ENCODE peak calls at places on chromosome 5, in four cellular contexts. Y is sigmoid colon, C is AG10803, O is body of pancreas. S is an unnamed sample.
A peak's percentile ranks its signal among the peaks of the same experiment; 100 is the strongest.

GRCh38 chr5:38190111-38190510 is 68.2 kb upstream of the EGFLAM start:
- DNase-seq in Y (no peak), C (no peak), O (no peak), S (no peak)

GRCh38 chr5:73112359-73112758 is 8.0 kb upstream of the TMEM171 start:
- DNase-seq in C (no peak), O (no peak), Y (no peak), S (no peak)

GRCh38 chr5:154714271-154714986 is 40.7 kb upstream of the LARP1 start:
- DNase-seq in C (peak; percentile 44), O (peak; percentile 31), Y (no peak), S (peak; percentile 45)

GRCh38 chr5:175847503-175847902 is 23.9 kb upstream of the CPLX2 start:
- DNase-seq in Y (no peak), C (no peak), O (no peak), S (no peak)

GRCh38 chr5:169161022-169161680 is 139.8 kb downstream of the SLIT3 start:
- DNase-seq in O (peak; percentile 65), Y (peak; percentile 82), C (peak; percentile 99), S (peak; percentile 98)

GRCh38 chr5:132205385-132206125 is 22.1 kb downstream of the P4HA2 start:
- DNase-seq in Y (no peak), C (peak; percentile 41), O (peak; percentile 41), S (peak; percentile 37)

GRCh38 chr5:24367211-24367610 is 277.6 kb downstream of the CDH10 start:
- DNase-seq in C (no peak), O (no peak), Y (no peak), S (no peak)

GRCh38 chr5:62547929-62548678 is 30.5 kb upstream of the LRRC70 start:
- DNase-seq in O (no peak), Y (no peak), C (no peak), S (no peak)

GRCh38 chr5:107388111-107388861 is 282.5 kb downstream of the EFNA5 start:
- DNase-seq in C (peak; percentile 99), Y (no peak), O (no peak), S (peak; percentile 90)

GRCh38 chr5:173329370-173330150 is 1.3 kb upstream of the STC2 start:
- DNase-seq in Y (no peak), C (peak; percentile 54), O (peak; percentile 57), S (no peak)

GRCh38 chr5:2167671-2168070 is 284.9 kb upstream of the IRX4 start:
- DNase-seq in O (no peak), C (no peak), Y (no peak), S (no peak)

GRCh38 chr5:92527311-92528078 is 1053.5 kb downstream of the NR2F1-AS1 start:
- DNase-seq in Y (no peak), O (no peak), C (peak; percentile 52), S (no peak)

GRCh38 chr5:59798862-59799667 is 94.5 kb downstream of the PDE4D start:
- DNase-seq in O (no peak), C (peak; percentile 29), Y (no peak), S (no peak)

GRCh38 chr5:135147294-135148090 is 113.5 kb upstream of the PITX1 start:
- DNase-seq in Y (no peak), C (no peak), O (no peak), S (no peak)

GRCh38 chr5:123717139-123717538 is 205.2 kb downstream of the CSNK1G3 start:
- DNase-seq in Y (no peak), C (peak; percentile 85), O (no peak), S (peak; percentile 84)

GRCh38 chr5:100904259-100904822 is 1.3 kb upstream of the ST8SIA4 start:
- DNase-seq in Y (peak; percentile 63), C (no peak), O (no peak), S (no peak)

GRCh38 chr5:43711496-43711895 is 108.5 kb downstream of the NNT start:
- DNase-seq in Y (no peak), C (peak; percentile 42), O (no peak), S (peak; percentile 52)

GRCh38 chr5:83742089-83742488 is 21.4 kb upstream of the HAPLN1 start:
- DNase-seq in O (no peak), Y (no peak), C (no peak), S (no peak)

GRCh38 chr5:67089200-67089725 is 107.3 kb downstream of the CD180 start:
- DNase-seq in Y (no peak), C (peak; percentile 36), O (no peak), S (peak; percentile 22)

GRCh38 chr5:112779531-112779930 is 41.8 kb downstream of the APC start:
- DNase-seq in Y (no peak), O (no peak), C (peak; percentile 88), S (peak; percentile 88)

GRCh38 chr5:107100121-107100520 is 570.6 kb downstream of the EFNA5 start:
- DNase-seq in C (no peak), O (no peak), Y (no peak), S (no peak)

GRCh38 chr5:112691341-112691685 is 46.4 kb upstream of the APC start:
- DNase-seq in C (no peak), Y (no peak), O (no peak), S (peak; percentile 18)

GRCh38 chr5:177312649-177313181 is 1.0 kb upstream of the MXD3 start:
- DNase-seq in C (no peak), Y (peak; percentile 56), O (peak; percentile 11), S (no peak)

GRCh38 chr5:80569086-80569960 is 757 bp downstream of the ANKRD34B start:
- DNase-seq in Y (no peak), C (no peak), O (no peak), S (no peak)

GRCh38 chr5:132504746-132505145 is 14.2 kb upstream of the IRF1 start:
- DNase-seq in Y (no peak), O (no peak), C (no peak), S (no peak)

GRCh38 chr5:61641748-61642565 is 309.9 kb downstream of the ZSWIM6 start:
- DNase-seq in O (no peak), Y (no peak), C (peak; percentile 23), S (peak; percentile 28)

GRCh38 chr5:169795311-169795710 is 158.2 kb downstream of the DOCK2 start:
- DNase-seq in Y (no peak), C (no peak), O (no peak), S (no peak)

GRCh38 chr5:150616506-150616905 is 24.0 kb upstream of the SYNPO start:
- DNase-seq in C (no peak), O (no peak), Y (no peak), S (no peak)

GRCh38 chr5:37495668-37496067 is 116.5 kb downstream of the WDR70 start:
- DNase-seq in O (no peak), Y (no peak), C (peak; percentile 87), S (peak; percentile 37)

GRCh38 chr5:166123698-166124097 is 2167.7 kb upstream of the WWC1 start:
- DNase-seq in O (no peak), Y (no peak), C (no peak), S (no peak)

GRCh38 chr5:179438041-179438441 is 92.8 kb upstream of the ADAMTS2 start:
- DNase-seq in O (peak; percentile 33), C (no peak), Y (no peak), S (no peak)

GRCh38 chr5:171386006-171386671 is 1.5 kb upstream of the NPM1 start:
- DNase-seq in C (no peak), O (no peak), Y (no peak), S (no peak)

GRCh38 chr5:87435144-87435694 is 22.5 kb upstream of the CCNH start:
- DNase-seq in C (no peak), O (no peak), Y (no peak), S (no peak)

GRCh38 chr5:9523090-9523813 is 22.6 kb downstream of the SEMA5A start:
- DNase-seq in C (no peak), O (no peak), Y (no peak), S (peak; percentile 36)

GRCh38 chr5:19855031-19855430 is 133.0 kb downstream of the CDH18 start:
- DNase-seq in C (no peak), O (no peak), Y (no peak), S (peak; percentile 28)

GRCh38 chr5:66987949-66988838 is 208.4 kb downstream of the CD180 start:
- DNase-seq in C (peak; percentile 29), O (no peak), Y (no peak), S (peak; percentile 51)

DNA sequence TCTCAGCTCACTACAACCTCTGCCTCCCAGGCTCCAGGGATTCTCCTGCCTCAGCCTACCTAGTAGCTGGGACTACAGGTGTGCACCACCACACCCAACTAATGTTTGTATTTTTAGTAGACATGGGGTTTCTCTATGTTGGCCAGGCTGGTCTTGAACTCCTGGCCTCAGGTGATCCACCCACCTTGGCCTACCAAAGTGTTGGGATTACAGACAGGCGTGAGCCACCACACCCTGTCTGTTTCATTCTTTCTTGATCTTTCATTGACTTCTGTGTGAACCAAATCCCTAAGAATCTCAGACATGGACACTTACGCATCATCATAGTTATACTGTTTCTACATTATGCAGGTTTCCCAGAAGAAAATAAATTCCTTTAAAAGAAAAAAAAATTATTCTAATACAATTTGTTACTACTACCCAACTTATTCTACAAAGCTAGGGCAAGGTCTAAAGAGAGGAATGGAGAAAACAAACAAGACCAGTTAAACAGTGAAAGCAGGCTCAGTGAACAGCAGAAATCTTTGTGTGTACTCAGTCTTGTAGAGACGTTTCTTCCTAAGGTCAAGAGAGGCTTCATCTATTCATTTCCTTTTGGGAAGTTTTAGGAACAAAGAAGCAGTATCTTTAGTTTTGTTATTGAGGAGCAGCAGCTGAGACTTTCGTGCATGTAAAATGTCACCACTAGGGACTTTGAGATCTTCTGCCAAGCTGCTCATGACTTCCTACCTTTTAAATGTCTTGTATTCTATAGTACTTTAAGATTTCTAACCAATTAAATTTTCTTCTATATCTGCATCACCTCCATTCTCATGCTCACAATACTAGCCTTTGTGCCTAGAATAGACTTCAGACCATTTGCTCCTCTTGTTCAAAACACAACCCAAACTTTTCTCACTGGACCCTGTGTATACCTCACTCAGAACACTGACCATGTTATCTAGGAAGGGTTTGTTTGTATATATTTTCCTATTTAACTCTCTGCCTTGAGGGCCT is 5.6 kb upstream of the HMGCR start:
- DNase-seq in O (no peak), C (no peak), Y (no peak), S (no peak)
- TF ChIP-seq CTCF in O (no peak), C (no peak), Y (no peak), S (no peak)

DNA sequence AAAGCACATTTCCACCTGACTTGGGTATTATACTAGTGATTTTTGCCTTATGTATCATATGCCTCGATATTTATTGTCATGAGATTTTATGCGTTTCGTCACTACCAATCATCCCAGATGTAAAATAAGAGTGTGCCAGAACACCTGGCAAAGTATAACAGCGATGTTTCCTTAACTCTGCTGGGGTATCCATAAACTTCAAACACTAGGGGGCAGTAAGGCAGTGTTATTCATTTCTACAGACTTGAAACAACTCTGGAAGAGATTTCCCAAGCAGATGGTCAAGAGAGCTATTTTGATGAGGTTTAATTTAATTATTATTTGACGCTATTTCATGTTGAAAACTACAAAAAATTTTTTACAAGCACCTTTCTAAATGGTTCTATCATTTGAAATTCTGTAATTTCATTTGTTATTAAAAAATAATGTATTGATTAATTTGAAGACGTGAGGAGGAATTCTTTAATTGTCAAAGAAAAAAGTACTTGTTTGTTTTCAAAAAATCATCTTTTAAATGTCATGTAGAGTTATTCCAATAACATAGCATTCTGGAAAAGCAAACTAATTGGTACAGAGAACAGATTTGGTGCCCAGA is 388.5 kb upstream of the CTNND2 start:
- DNase-seq in O (no peak), C (no peak), Y (no peak), S (no peak)
- TF ChIP-seq CTCF in O (no peak), C (no peak), Y (no peak), S (no peak)

DNA sequence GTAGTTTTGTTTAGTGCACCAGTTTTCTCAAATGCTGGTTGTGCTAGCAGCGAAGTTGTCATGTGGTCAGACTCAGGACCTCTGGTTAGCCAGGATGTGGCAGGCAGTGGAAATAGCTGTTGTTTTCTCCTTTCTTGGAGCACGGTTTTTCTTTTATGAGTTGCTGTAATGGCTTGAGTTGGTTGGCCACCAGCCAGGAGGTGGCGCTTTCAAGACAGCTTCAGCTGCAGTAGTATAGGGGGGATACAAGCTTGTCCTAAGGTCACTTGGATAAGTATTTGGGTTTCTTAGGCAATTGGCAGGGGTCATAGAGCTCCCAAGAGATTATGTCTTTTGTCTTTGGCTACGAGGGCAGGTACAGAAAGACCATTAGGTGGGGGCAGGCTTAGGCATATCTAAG is 274.2 kb upstream of the TARS1 start:
- DNase-seq in O (no peak), Y (no peak), C (no peak), S (no peak)
- TF ChIP-seq CTCF in O (no peak), Y (no peak), C (no peak), S (no peak)

GRCh38 chr5:34538026-34538672 is 118.0 kb upstream of the RAI14 start:
- DNase-seq in O (no peak), Y (no peak), C (no peak), S (peak; percentile 48)
- TF ChIP-seq CTCF in O (no peak), Y (peak; percentile 34), C (peak; percentile 44), S (peak; percentile 44)

S was measured in fibroblast of the aortic adventitia.